ENCODE peak calls at places on chromosomes 4 and X, in five cellular contexts. Q, M, T, C and R are unnamed samples.

GRCh38 chr4:182861346-182861745 is 55.8 kb downstream of the DCTD start:
- DNase-seq in Q (no peak), M (no peak), T (no peak), C (no peak), R (no peak)

GRCh38 chr4:147640331-147640730 is 23.1 kb downstream of the TMEM184C start:
- DNase-seq in Q (no peak), M (no peak), T (no peak), C (no peak), R (no peak)

GRCh38 chr4:8428288-8429097 is 12.0 kb downstream of the ACOX3 start:
- DNase-seq in Q (peak; percentile 88), M (peak; percentile 90), T (peak; percentile 85), C (peak; percentile 74), R (peak; percentile 61)

GRCh38 chr4:89871211-89871610 is 23.4 kb upstream of the MMRN1 start:
- DNase-seq in Q (no peak), M (no peak), T (no peak), C (no peak), R (no peak)

GRCh38 chr4:76365636-76366035 is 55.3 kb downstream of the CCDC158 start:
- DNase-seq in Q (no peak), M (no peak), T (no peak), C (no peak), R (peak; percentile 2)

GRCh38 chr4:153976954-153977353 is 188.1 kb upstream of the SFRP2 start:
- DNase-seq in Q (no peak), M (no peak), T (no peak), C (no peak), R (no peak)

GRCh38 chrX:112630187-112630586 is 49.6 kb downstream of the LHFPL1 start:
- DNase-seq in Q (no peak), M (no peak), T (no peak), C (no peak), R (no peak)

GRCh38 chr4:58042176-58042575 is 932.0 kb upstream of the IGFBP7 start:
- DNase-seq in Q (no peak), M (no peak), T (peak; percentile 45), C (no peak), R (no peak)

GRCh38 chrX:57918750-57919436 is 8.6 kb upstream of the ZXDA start:
- DNase-seq in Q (peak; percentile 36), M (no peak), T (peak; percentile 71), C (no peak), R (peak; percentile 16)

GRCh38 chr4:1856920-1857699 is 1.2 kb upstream of the LETM1 start:
- DNase-seq in Q (no peak), M (no peak), T (no peak), C (no peak), R (no peak)

GRCh38 chrX:12292996-12293765 is 154.9 kb downstream of the FRMPD4 start:
- DNase-seq in Q (no peak), M (no peak), T (no peak), C (peak; percentile 32), R (no peak)

GRCh38 chr4:74181225-74181624 is 23.3 kb downstream of the MTHFD2L start:
- DNase-seq in Q (no peak), M (no peak), T (peak; percentile 61), C (no peak), R (peak; percentile 55)

GRCh38 chr4:61309616-61310015 is 109.5 kb downstream of the ADGRL3 start:
- DNase-seq in Q (no peak), M (no peak), T (no peak), C (no peak), R (no peak)

GRCh38 chr4:78687818-78688217 is 88.3 kb upstream of the BMP2K start:
- DNase-seq in Q (no peak), M (no peak), T (no peak), C (no peak), R (no peak)

GRCh38 chrX:40281341-40282005 is 183.7 kb upstream of the BCOR start:
- DNase-seq in Q (no peak), M (no peak), T (no peak), C (no peak), R (no peak)

GRCh38 chr4:102169345-102169744 is 175.9 kb downstream of the SLC39A8 start:
- DNase-seq in Q (no peak), M (no peak), T (no peak), C (peak; percentile 5), R (no peak)

GRCh38 chr4:136484996-136485395 is 1047.3 kb downstream of the PCDH18 start:
- DNase-seq in Q (no peak), M (no peak), T (peak; percentile 2), C (peak; percentile 5), R (no peak)

GRCh38 chrX:63250253-63250868 is 100.8 kb downstream of the SPIN4 start:
- DNase-seq in Q (peak; percentile 64), M (peak; percentile 74), T (peak; percentile 85), C (peak; percentile 82), R (peak; percentile 69)

GRCh38 chr4:141759796-141760425 is 123.5 kb downstream of the IL15 start:
- DNase-seq in Q (no peak), M (no peak), T (peak; percentile 43), C (no peak), R (peak; percentile 40)

GRCh38 chrX:83008415-83008814 is 499.7 kb upstream of the POU3F4 start:
- DNase-seq in Q (peak; percentile 37), M (no peak), T (peak; percentile 51), C (no peak), R (no peak)

GRCh38 chrX:19666950-19667349 is 151.6 kb upstream of the MAP3K15 start:
- DNase-seq in Q (no peak), M (no peak), T (no peak), C (no peak), R (no peak)

GRCh38 chrX:19672211-19672814 is 157.0 kb upstream of the MAP3K15 start:
- DNase-seq in Q (no peak), M (no peak), T (no peak), C (no peak), R (peak; percentile 81)

GRCh38 chrX:19670854-19671620 is 155.7 kb upstream of the MAP3K15 start:
- DNase-seq in Q (no peak), M (no peak), T (peak; percentile 84), C (peak; percentile 60), R (peak; percentile 74)

GRCh38 chrX:19673334-19674040 is 158.2 kb upstream of the MAP3K15 start:
- DNase-seq in Q (no peak), M (peak; percentile 57), T (peak; percentile 95), C (peak; percentile 93), R (peak; percentile 81)

GRCh38 chrX:19670321-19670750 is 155.0 kb upstream of the MAP3K15 start:
- DNase-seq in Q (no peak), M (no peak), T (peak; percentile 24), C (no peak), R (peak; percentile 24)
- TF ChIP-seq CTCF in Q (no peak), M (no peak), T (no peak), C (no peak), R (no peak)

GRCh38 chr4:152346979-152347378 is 188.9 kb downstream of the FBXW7 start:
- DNase-seq in Q (no peak), M (no peak), T (no peak), C (no peak), R (no peak)
- H3K4me3 ChIP-seq in Q (no peak overlapping the region), M (no peak overlapping the region), T (no peak overlapping the region), C (no peak overlapping the region), R (no peak overlapping the region)

GRCh38 chr4:169611991-169612868 is at the start of gene NEK1:
- DNase-seq in Q (peak; percentile 93), M (peak; percentile 89), T (peak; percentile 83), C (peak; percentile 84), R (peak; percentile 72)
- TF ChIP-seq CTCF in Q (peak; percentile 19), M (no peak), T (no peak), C (no peak), R (no peak)

GRCh38 chrX:79365591-79365990 is 1.5 kb downstream of the ITM2A start:
- DNase-seq in Q (no peak), M (no peak), T (no peak), C (no peak), R (no peak)

GRCh38 chrX:79367907-79368306 is 773 bp upstream of the ITM2A start:
- DNase-seq in Q (no peak), M (no peak), T (no peak), C (no peak), R (no peak)

GRCh38 chrX:79366888-79367749 is at the start of gene ITM2A:
- DNase-seq in Q (no peak), M (no peak), T (no peak), C (no peak), R (no peak)

GRCh38 chrX:79364306-79364705 is 2.8 kb downstream of the ITM2A start:
- DNase-seq in Q (no peak), M (no peak), T (no peak), C (no peak), R (no peak)

DNA sequence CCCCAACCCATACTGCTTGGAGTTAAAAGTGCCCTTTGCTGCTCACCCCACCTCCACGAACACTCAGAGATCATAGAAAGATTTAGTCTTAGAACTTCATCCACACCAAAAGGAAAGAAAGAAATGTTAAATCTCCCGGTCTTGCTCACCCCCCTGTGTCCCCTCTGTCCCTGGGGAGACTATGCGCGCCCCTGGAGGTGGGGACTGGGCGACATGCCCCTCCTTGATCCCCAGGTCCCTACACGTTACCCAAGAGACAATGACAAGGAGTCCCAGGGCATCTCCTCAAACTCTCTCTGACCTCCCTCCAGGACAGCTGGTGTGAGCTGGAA is 612 bp downstream of the ITM2A start:
- DNase-seq in Q (no peak), M (no peak), T (no peak), C (no peak), R (no peak)
- H3K4me3 ChIP-seq in Q (no peak overlapping the region), M (peak overlapping the region; percentile 27), T (no peak overlapping the region), C (no peak overlapping the region), R (no peak overlapping the region)

DNA sequence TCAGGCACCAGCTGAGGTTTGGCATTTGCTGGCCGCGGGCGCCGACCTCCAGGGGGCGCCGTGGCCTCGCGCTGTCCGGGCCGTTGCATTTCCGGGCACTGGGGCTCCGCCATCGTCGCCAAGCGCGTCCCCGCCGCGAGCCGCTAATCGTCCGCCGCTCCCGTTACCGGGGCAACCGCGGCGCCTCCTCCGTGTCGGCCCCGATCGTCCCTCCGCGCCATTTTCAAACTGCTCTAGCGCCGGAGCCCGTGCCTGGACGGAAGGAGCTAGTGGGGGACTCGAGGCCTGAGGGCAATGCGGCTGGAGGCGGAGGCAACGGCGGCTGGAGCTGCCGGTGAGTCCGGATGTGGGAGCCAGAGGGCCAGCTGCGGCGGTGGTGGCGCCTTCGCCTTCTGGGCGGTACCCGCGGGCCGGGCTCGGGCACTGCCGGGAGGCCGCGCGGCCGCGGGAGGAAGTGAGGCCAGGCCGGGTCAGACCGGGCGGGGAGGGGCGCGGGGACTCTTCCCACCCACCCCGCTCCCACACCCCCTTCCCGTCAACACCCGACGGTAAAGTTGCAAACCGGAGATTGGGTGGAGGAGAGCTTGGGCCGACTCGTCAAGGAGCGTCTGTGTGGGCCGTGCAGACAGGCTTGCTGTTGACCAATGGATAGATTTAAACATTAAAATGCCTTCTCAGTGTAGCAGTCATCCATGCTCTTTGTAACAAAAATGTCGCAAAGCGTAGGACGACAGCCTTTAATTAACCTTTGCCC is at the start of gene CEP135:
- DNase-seq in Q (peak; percentile 95), M (peak; percentile 95), T (peak; percentile 96), C (peak; percentile 86), R (peak; percentile 76)
- TF ChIP-seq CTCF in Q (peak; percentile 87), M (peak; percentile 90), T (peak; percentile 97), C (peak; percentile 78), R (peak; percentile 98)

GRCh38 chrX:9788908-9789307 is 2.7 kb downstream of the SHROOM2 start:
- DNase-seq in Q (no peak), M (peak; percentile 35), T (peak; percentile 81), C (no peak), R (peak; percentile 75)
- H3K4me3 ChIP-seq in Q (no peak overlapping the region), M (no peak overlapping the region), T (no peak overlapping the region), C (no peak overlapping the region), R (no peak overlapping the region)